ENCODE peak calls at places on chromosomes 2 and 18, in nine cellular contexts. P is fibroblast of pulmonary artery; O is foreskin keratinocyte; E is nucleus accumbens; K is WTC11; S is NCI-H510A; B is HAP-1; M is ELF-1; T is CD8-positive, alpha-beta T cell. U is an unnamed sample.

GRCh38 chr2:180840641-180841040 is 139.8 kb upstream of the UBE2E3 start:
- DNase-seq in P (no peak), O (no peak), E (no peak), K (no peak), S (no peak), B (no peak), M (no peak), T (no peak), U (no peak)

GRCh38 chr2:163407296-163407695 is 328.5 kb downstream of the FIGN start:
- DNase-seq in P (no peak), O (no peak), E (no peak), K (no peak), S (no peak), B (no peak), M (no peak), T (no peak), U (no peak)

GRCh38 chr18:65235966-65236634 is 514.7 kb upstream of the CDH7 start:
- DNase-seq in P (no peak), O (peak), E (peak), K (no peak), S (peak), B (no peak), M (no peak), T (no peak), U (peak)

GRCh38 chr2:217106650-217107014 is 246.8 kb upstream of the TNP1 start:
- DNase-seq in P (peak), O (peak), E (no peak), K (peak), S (no peak), B (no peak), M (peak), T (no peak), U (no peak)

GRCh38 chr18:78506031-78506461 is 473.6 kb upstream of the SALL3 start:
- DNase-seq in P (no peak), O (no peak), E (peak), K (peak), S (no peak), B (no peak), M (peak), T (no peak), U (no peak)

GRCh38 chr18:55319517-55319905 is 268.5 kb downstream of the TCF4 start:
- DNase-seq in P (peak), O (no peak), E (no peak), K (no peak), S (no peak), B (no peak), M (no peak), T (no peak), U (peak)

GRCh38 chr2:41319437-41319836 is 728.4 kb upstream of the PKDCC start:
- DNase-seq in P (no peak), O (no peak), E (no peak), K (no peak), S (no peak), B (no peak), M (no peak), T (no peak), U (no peak)

GRCh38 chr2:172642301-172643020 is 86.6 kb downstream of the PDK1 start:
- DNase-seq in P (no peak), O (no peak), E (no peak), K (no peak), S (no peak), B (no peak), M (peak), T (no peak), U (no peak)

GRCh38 chr18:57885931-57886330 is 82.8 kb upstream of the ATP8B1 start:
- DNase-seq in P (no peak), O (no peak), E (no peak), K (no peak), S (no peak), B (no peak), M (no peak), T (no peak), U (no peak)

GRCh38 chr2:36451512-36451911 is 95.9 kb downstream of the CRIM1 start:
- DNase-seq in P (peak), O (no peak), E (no peak), K (no peak), S (no peak), B (no peak), M (peak), T (no peak), U (no peak)

GRCh38 chr2:1509271-1509995 is 96.2 kb downstream of the TPO start:
- DNase-seq in P (no peak), O (no peak), E (no peak), K (no peak), S (no peak), B (no peak), M (no peak), T (peak), U (no peak)

GRCh38 chr2:180442860-180443644 is 436.0 kb upstream of the CWC22 start:
- DNase-seq in P (no peak), O (peak), E (no peak), K (no peak), S (no peak), B (no peak), M (no peak), T (no peak), U (no peak)

GRCh38 chr2:110807520-110807919 is 75.1 kb downstream of the ACOXL start:
- DNase-seq in P (peak), O (no peak), E (no peak), K (no peak), S (no peak), B (no peak), M (no peak), T (no peak), U (peak)

GRCh38 chr18:5107990-5108389 is 89.1 kb downstream of the AKAIN1 start:
- DNase-seq in P (no peak), O (no peak), E (no peak), K (no peak), S (no peak), B (no peak), M (no peak), T (no peak), U (no peak)

GRCh38 chr2:68171684-68172083 is 14.0 kb downstream of the PNO1 start:
- DNase-seq in P (no peak), O (no peak), E (no peak), K (no peak), S (no peak), B (no peak), M (no peak), T (no peak), U (no peak)

GRCh38 chr2:42767080-42767898 is 3.4 kb upstream of the OXER1 start:
- DNase-seq in P (no peak), O (no peak), E (no peak), K (no peak), S (no peak), B (no peak), M (no peak), T (no peak), U (no peak)

GRCh38 chr18:48405108-48405507 is 4.1 kb downstream of the ZBTB7C start:
- DNase-seq in P (no peak), O (peak), E (no peak), K (no peak), S (no peak), B (no peak), M (no peak), T (no peak), U (no peak)